ENCODE peak calls at places on chromosomes 16 and 17, in ten cellular contexts. One of them, this sample, is unnamed.

GRCh38 chr17:27349540-27350021 is 55.7 kb downstream of the WSB1 start:
- DNase-seq in NCI-H2081: no peak
- DNase-seq in HFF-Myc: no peak
- DNase-seq in astrocyte of the spinal cord: no peak
- DNase-seq in activated CD8-positive, alpha-beta memory T cell treated with anti-CD3 and anti-CD28 coated beads for 48 hours: no peak
- DNase-seq in lower leg skin: no peak
- DNase-seq in AG04450: no peak
- DNase-seq in tibial artery: no peak
- DNase-seq in type B pancreatic cell: no peak
- DNase-seq in NCI-H460: no peak
- DNase-seq in this sample: no peak

GRCh38 chr17:41919165-41919817 is 540 bp upstream of the ACLY start:
- DNase-seq in NCI-H2081: peak
- DNase-seq in HFF-Myc: no peak
- DNase-seq in astrocyte of the spinal cord: no peak
- DNase-seq in activated CD8-positive, alpha-beta memory T cell treated with anti-CD3 and anti-CD28 coated beads for 48 hours: no peak
- DNase-seq in lower leg skin: peak
- DNase-seq in AG04450: no peak
- DNase-seq in tibial artery: peak
- DNase-seq in type B pancreatic cell: no peak
- DNase-seq in NCI-H460: no peak
- DNase-seq in this sample: no peak

GRCh38 chr17:61221597-61222471 is 177.8 kb upstream of the TBX2 start:
- DNase-seq in NCI-H2081: no peak
- DNase-seq in HFF-Myc: no peak
- DNase-seq in astrocyte of the spinal cord: no peak
- DNase-seq in activated CD8-positive, alpha-beta memory T cell treated with anti-CD3 and anti-CD28 coated beads for 48 hours: no peak
- DNase-seq in lower leg skin: no peak
- DNase-seq in AG04450: no peak
- DNase-seq in tibial artery: no peak
- DNase-seq in type B pancreatic cell: no peak
- DNase-seq in NCI-H460: no peak
- DNase-seq in this sample: no peak

GRCh38 chr16:667780-668518 is at the start of gene RHOT2:
- DNase-seq in NCI-H2081: peak
- DNase-seq in HFF-Myc: no peak
- DNase-seq in astrocyte of the spinal cord: peak
- DNase-seq in activated CD8-positive, alpha-beta memory T cell treated with anti-CD3 and anti-CD28 coated beads for 48 hours: peak
- DNase-seq in lower leg skin: peak
- DNase-seq in AG04450: peak
- DNase-seq in tibial artery: peak
- DNase-seq in type B pancreatic cell: peak
- DNase-seq in NCI-H460: peak
- DNase-seq in this sample: peak

GRCh38 chr17:44382917-44383316 is 6.5 kb downstream of the ITGA2B start:
- DNase-seq in NCI-H2081: no peak
- DNase-seq in HFF-Myc: no peak
- DNase-seq in astrocyte of the spinal cord: no peak
- DNase-seq in activated CD8-positive, alpha-beta memory T cell treated with anti-CD3 and anti-CD28 coated beads for 48 hours: no peak
- DNase-seq in lower leg skin: no peak
- DNase-seq in AG04450: no peak
- DNase-seq in tibial artery: no peak
- DNase-seq in type B pancreatic cell: no peak
- DNase-seq in NCI-H460: no peak
- DNase-seq in this sample: no peak

GRCh38 chr17:33038740-33039139 is 47.1 kb downstream of the SPACA3 start:
- DNase-seq in NCI-H2081: peak
- DNase-seq in HFF-Myc: no peak
- DNase-seq in astrocyte of the spinal cord: no peak
- DNase-seq in activated CD8-positive, alpha-beta memory T cell treated with anti-CD3 and anti-CD28 coated beads for 48 hours: no peak
- DNase-seq in lower leg skin: no peak
- DNase-seq in AG04450: no peak
- DNase-seq in tibial artery: no peak
- DNase-seq in type B pancreatic cell: no peak
- DNase-seq in NCI-H460: peak
- DNase-seq in this sample: no peak

GRCh38 chr17:43085489-43085888 is 39.7 kb downstream of the BRCA1 start:
- DNase-seq in NCI-H2081: no peak
- DNase-seq in HFF-Myc: peak
- DNase-seq in astrocyte of the spinal cord: peak
- DNase-seq in activated CD8-positive, alpha-beta memory T cell treated with anti-CD3 and anti-CD28 coated beads for 48 hours: no peak
- DNase-seq in lower leg skin: no peak
- DNase-seq in AG04450: no peak
- DNase-seq in tibial artery: no peak
- DNase-seq in type B pancreatic cell: no peak
- DNase-seq in NCI-H460: no peak
- DNase-seq in this sample: no peak

GRCh38 chr16:85898521-85899442 is at the start of gene IRF8:
- DNase-seq in NCI-H2081: no peak
- DNase-seq in HFF-Myc: no peak
- DNase-seq in astrocyte of the spinal cord: no peak
- DNase-seq in activated CD8-positive, alpha-beta memory T cell treated with anti-CD3 and anti-CD28 coated beads for 48 hours: peak
- DNase-seq in lower leg skin: no peak
- DNase-seq in AG04450: no peak
- DNase-seq in tibial artery: peak
- DNase-seq in type B pancreatic cell: peak
- DNase-seq in NCI-H460: no peak
- DNase-seq in this sample: peak

GRCh38 chr17:2122641-2123302 is 67.9 kb downstream of the HIC1 start:
- DNase-seq in NCI-H2081: peak
- DNase-seq in HFF-Myc: no peak
- DNase-seq in astrocyte of the spinal cord: peak
- DNase-seq in activated CD8-positive, alpha-beta memory T cell treated with anti-CD3 and anti-CD28 coated beads for 48 hours: no peak
- DNase-seq in lower leg skin: peak
- DNase-seq in AG04450: peak
- DNase-seq in tibial artery: peak
- DNase-seq in type B pancreatic cell: no peak
- DNase-seq in NCI-H460: no peak
- DNase-seq in this sample: no peak

GRCh38 chr16:75012380-75013081 is 13.7 kb downstream of the ZNRF1 start:
- DNase-seq in NCI-H2081: no peak
- DNase-seq in HFF-Myc: no peak
- DNase-seq in astrocyte of the spinal cord: no peak
- DNase-seq in activated CD8-positive, alpha-beta memory T cell treated with anti-CD3 and anti-CD28 coated beads for 48 hours: no peak
- DNase-seq in lower leg skin: no peak
- DNase-seq in AG04450: no peak
- DNase-seq in tibial artery: no peak
- DNase-seq in type B pancreatic cell: no peak
- DNase-seq in NCI-H460: no peak
- DNase-seq in this sample: no peak

GRCh38 chr16:4330277-4330882 is 14.5 kb downstream of the GLIS2 start:
- DNase-seq in NCI-H2081: peak
- DNase-seq in HFF-Myc: no peak
- DNase-seq in astrocyte of the spinal cord: peak
- DNase-seq in activated CD8-positive, alpha-beta memory T cell treated with anti-CD3 and anti-CD28 coated beads for 48 hours: peak
- DNase-seq in lower leg skin: peak
- DNase-seq in AG04450: no peak
- DNase-seq in tibial artery: peak
- DNase-seq in type B pancreatic cell: no peak
- DNase-seq in NCI-H460: peak
- DNase-seq in this sample: peak

GRCh38 chr17:47906443-47906842 is 10.4 kb downstream of the SP2 start:
- DNase-seq in NCI-H2081: no peak
- DNase-seq in HFF-Myc: no peak
- DNase-seq in astrocyte of the spinal cord: no peak
- DNase-seq in activated CD8-positive, alpha-beta memory T cell treated with anti-CD3 and anti-CD28 coated beads for 48 hours: no peak
- DNase-seq in lower leg skin: no peak
- DNase-seq in AG04450: no peak
- DNase-seq in tibial artery: no peak
- DNase-seq in type B pancreatic cell: no peak
- DNase-seq in NCI-H460: no peak
- DNase-seq in this sample: no peak

GRCh38 chr17:46010597-46011186 is 11.6 kb downstream of the STH start:
- DNase-seq in NCI-H2081: no peak
- DNase-seq in HFF-Myc: no peak
- DNase-seq in astrocyte of the spinal cord: no peak
- DNase-seq in activated CD8-positive, alpha-beta memory T cell treated with anti-CD3 and anti-CD28 coated beads for 48 hours: no peak
- DNase-seq in lower leg skin: no peak
- DNase-seq in AG04450: no peak
- DNase-seq in tibial artery: no peak
- DNase-seq in type B pancreatic cell: no peak
- DNase-seq in NCI-H460: no peak
- DNase-seq in this sample: no peak

GRCh38 chr17:146546-146945 is 9.2 kb downstream of the SCGB1C2 start:
- DNase-seq in NCI-H2081: no peak
- DNase-seq in HFF-Myc: no peak
- DNase-seq in astrocyte of the spinal cord: no peak
- DNase-seq in activated CD8-positive, alpha-beta memory T cell treated with anti-CD3 and anti-CD28 coated beads for 48 hours: no peak
- DNase-seq in lower leg skin: no peak
- DNase-seq in AG04450: no peak
- DNase-seq in tibial artery: no peak
- DNase-seq in type B pancreatic cell: no peak
- DNase-seq in NCI-H460: no peak
- DNase-seq in this sample: no peak

GRCh38 chr16:88315543-88316105 is 67.1 kb upstream of the ZNF469 start:
- DNase-seq in NCI-H2081: no peak
- DNase-seq in HFF-Myc: no peak
- DNase-seq in astrocyte of the spinal cord: peak
- DNase-seq in activated CD8-positive, alpha-beta memory T cell treated with anti-CD3 and anti-CD28 coated beads for 48 hours: no peak
- DNase-seq in lower leg skin: no peak
- DNase-seq in AG04450: no peak
- DNase-seq in tibial artery: no peak
- DNase-seq in type B pancreatic cell: no peak
- DNase-seq in NCI-H460: peak
- DNase-seq in this sample: no peak

GRCh38 chr16:2912330-2913199 is 834 bp downstream of the FLYWCH1 start:
- DNase-seq in NCI-H2081: no peak
- DNase-seq in HFF-Myc: no peak
- DNase-seq in astrocyte of the spinal cord: peak
- DNase-seq in activated CD8-positive, alpha-beta memory T cell treated with anti-CD3 and anti-CD28 coated beads for 48 hours: peak
- DNase-seq in lower leg skin: no peak
- DNase-seq in AG04450: peak
- DNase-seq in tibial artery: no peak
- DNase-seq in type B pancreatic cell: no peak
- DNase-seq in NCI-H460: no peak
- DNase-seq in this sample: no peak

GRCh38 chr16:55876854-55877253 is 1.7 kb upstream of the CES5A start:
- DNase-seq in NCI-H2081: no peak
- DNase-seq in HFF-Myc: no peak
- DNase-seq in astrocyte of the spinal cord: no peak
- DNase-seq in activated CD8-positive, alpha-beta memory T cell treated with anti-CD3 and anti-CD28 coated beads for 48 hours: no peak
- DNase-seq in lower leg skin: no peak
- DNase-seq in AG04450: no peak
- DNase-seq in tibial artery: no peak
- DNase-seq in type B pancreatic cell: no peak
- DNase-seq in NCI-H460: no peak
- DNase-seq in this sample: no peak